ENCODE peak calls at places on chromosomes 12 and 14, in six cellular contexts. B is CD4-positive, CD25-positive, alpha-beta regulatory T cell; N is left lung; G is Karpas-422; C is body of pancreas; E is tibial nerve. W is an unnamed sample. For H3K4me1, the result is how much of the 10 kb centered on the place peaks cover.

GRCh38 chr12:104792570-104792969 is 165.5 kb downstream of the SLC41A2 start:
- DNase-seq in B (no peak), N (no peak), G (no peak), C (no peak), E (peak), W (no peak)

GRCh38 chr12:62530596-62530995 is 64.0 kb downstream of the MON2 start:
- DNase-seq in B (no peak), N (no peak), G (no peak), C (no peak), E (no peak), W (no peak)

GRCh38 chr12:41407240-41407799 is 219.2 kb downstream of the PDZRN4 start:
- DNase-seq in B (no peak), N (no peak), G (no peak), C (no peak), E (no peak), W (no peak)

GRCh38 chr12:113391650-113392340 is 11.9 kb downstream of the SDS start:
- DNase-seq in B (no peak), N (no peak), G (no peak), C (no peak), E (no peak), W (no peak)

GRCh38 chr12:10779103-10779502 is 23.3 kb downstream of the TAS2R7 start:
- DNase-seq in B (no peak), N (no peak), G (no peak), C (no peak), E (no peak), W (no peak)

GRCh38 chr12:75724913-75725312 is 213.5 kb upstream of the KRR1 start:
- DNase-seq in B (no peak), N (no peak), G (no peak), C (no peak), E (peak), W (no peak)

GRCh38 chr12:108955225-108955835 is 65.5 kb downstream of the SVOP start:
- DNase-seq in B (no peak), N (no peak), G (no peak), C (peak), E (no peak), W (no peak)

GRCh38 chr12:55995366-55995765 is 1.7 kb upstream of the SUOX start:
- DNase-seq in B (no peak), N (no peak), G (no peak), C (no peak), E (no peak), W (no peak)

GRCh38 chr12:64600164-64600561 is 10.1 kb upstream of the RASSF3 start:
- DNase-seq in B (no peak), N (no peak), G (no peak), C (no peak), E (no peak), W (no peak)

GRCh38 chr14:73712540-73713141 is 1.5 kb downstream of the PNMA1 start:
- DNase-seq in B (no peak), N (no peak), G (no peak), C (no peak), E (no peak), W (no peak)

GRCh38 chr12:117513353-117513752 is 151.9 kb upstream of the NOS1 start:
- DNase-seq in B (no peak), N (no peak), G (no peak), C (no peak), E (no peak), W (no peak)

GRCh38 chr12:2891240-2892053 is 756 bp downstream of the TULP3 start:
- DNase-seq in B (no peak), N (peak), G (peak), C (peak), E (peak), W (no peak)

GRCh38 chr12:90695415-90695814 is 259.6 kb downstream of the CCER1 start:
- DNase-seq in B (no peak), N (no peak), G (no peak), C (no peak), E (no peak), W (no peak)

GRCh38 chr12:1611775-1612174 is 17.3 kb upstream of the WNT5B start:
- DNase-seq in B (no peak), N (no peak), G (no peak), C (no peak), E (no peak), W (no peak)

GRCh38 chr12:126033746-126034145 is 968.5 kb downstream of the AACS start:
- DNase-seq in B (no peak), N (no peak), G (no peak), C (no peak), E (no peak), W (no peak)

GRCh38 chr12:130714591-130715149 is 1.4 kb downstream of the RIMBP2 start:
- DNase-seq in B (no peak), N (no peak), G (no peak), C (no peak), E (no peak), W (no peak)

GRCh38 chr12:131097247-131098177 is 143.8 kb downstream of the ADGRD1 start:
- DNase-seq in B (no peak), N (peak), G (no peak), C (no peak), E (no peak), W (no peak)

GRCh38 chr14:32620303-32620702 is 291.2 kb downstream of the AKAP6 start:
- DNase-seq in B (no peak), N (no peak), G (no peak), C (no peak), E (no peak), W (no peak)

GRCh38 chr14:52950898-52951729 is at the start of gene FERMT2:
- DNase-seq in B (peak), N (peak), G (no peak), C (peak), E (peak), W (peak)

GRCh38 chr12:116434155-116435065 is 124.8 kb upstream of the MAP1LC3B2 start:
- DNase-seq in B (no peak), N (peak), G (no peak), C (peak), E (peak), W (no peak)

GRCh38 chr14:59140441-59140840 is 48.0 kb upstream of the DAAM1 start:
- DNase-seq in B (no peak), N (no peak), G (no peak), C (no peak), E (no peak), W (no peak)

GRCh38 chr14:20429801-20430669 is 5.9 kb downstream of the KLHL33 start:
- DNase-seq in B (no peak), N (no peak), G (no peak), C (peak), E (no peak), W (no peak)

GRCh38 chr12:9868271-9868815 is 811 bp downstream of the CLEC2B start:
- DNase-seq in B (no peak), N (no peak), G (no peak), C (no peak), E (no peak), W (no peak)

GRCh38 chr14:74955229-74955999 is at the start of gene PGF:
- DNase-seq in B (peak), N (peak), G (no peak), C (peak), E (peak), W (no peak)

GRCh38 chr14:95507174-95507573 is 9.3 kb downstream of the SYNE3 start:
- DNase-seq in B (no peak), N (peak), G (no peak), C (no peak), E (peak), W (no peak)

GRCh38 chr12:17076335-17076734 is 470.4 kb upstream of the LMO3 start:
- DNase-seq in B (no peak), N (no peak), G (no peak), C (no peak), E (no peak), W (no peak)

GRCh38 chr14:39467889-39468524 is 35.8 kb upstream of the FBXO33 start:
- DNase-seq in B (no peak), N (no peak), G (peak), C (no peak), E (no peak), W (peak)

GRCh38 chr12:5973461-5974115 is 28.5 kb upstream of the ANO2 start:
- DNase-seq in B (no peak), N (no peak), G (no peak), C (no peak), E (no peak), W (no peak)

GRCh38 chr12:25764409-25764808 is 194.1 kb upstream of the RASSF8 start:
- DNase-seq in B (no peak), N (no peak), G (no peak), C (no peak), E (no peak), W (no peak)

GRCh38 chr14:55913324-55914035 is 204.7 kb upstream of the PELI2 start:
- DNase-seq in B (no peak), N (no peak), G (no peak), C (no peak), E (peak), W (no peak)

GRCh38 chr12:107783406-107784376 is 9.2 kb downstream of the ASCL4 start:
- DNase-seq in B (no peak), N (no peak), G (no peak), C (no peak), E (no peak), W (no peak)

GRCh38 chr14:39071096-39071495 is 31.9 kb downstream of the SEC23A start:
- DNase-seq in B (no peak), N (no peak), G (no peak), C (no peak), E (no peak), W (no peak)

GRCh38 chr12:99522456-99522855 is 125.1 kb upstream of the GARIN6 start:
- DNase-seq in B (no peak), N (no peak), G (no peak), C (no peak), E (no peak), W (no peak)

DNA sequence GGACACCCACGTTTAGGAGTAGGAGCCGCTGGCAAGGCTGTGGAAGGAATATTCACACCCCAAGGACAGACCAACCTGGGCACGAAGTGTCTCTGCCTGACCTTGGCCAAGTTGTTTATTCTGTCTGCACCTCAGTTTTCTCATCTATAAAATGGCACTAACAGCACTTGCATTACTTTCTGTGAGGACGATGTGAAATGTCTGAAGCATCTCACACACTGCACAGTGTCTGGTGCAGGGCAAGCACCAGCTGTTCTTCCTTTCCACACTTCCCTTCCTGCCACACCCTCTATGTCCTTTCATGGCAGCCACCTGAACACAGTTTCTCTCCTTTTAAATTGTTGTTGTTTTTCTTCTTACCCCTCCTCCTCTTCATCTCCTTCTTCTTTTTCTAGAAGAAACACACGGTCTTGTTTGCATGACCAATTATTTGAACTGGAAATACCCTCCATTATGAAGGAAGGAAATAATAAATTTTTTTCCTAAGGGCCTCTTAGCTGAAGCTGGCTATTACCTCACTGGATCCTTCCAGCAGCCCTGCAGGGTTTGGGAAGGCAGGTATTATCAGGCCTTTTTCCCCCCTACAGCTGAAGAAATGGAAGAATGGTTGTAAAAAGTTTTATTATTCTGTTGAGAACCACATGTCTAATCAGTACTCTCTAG is 42.9 kb upstream of the ATP23 start:
- DNase-seq in B (no peak), N (no peak), G (no peak), C (no peak), E (no peak), W (no peak)
- H3K4me1 ChIP-seq in B (under half), N (half or more), G (under half), C (half or more), E (half or more), W (under half)

DNA sequence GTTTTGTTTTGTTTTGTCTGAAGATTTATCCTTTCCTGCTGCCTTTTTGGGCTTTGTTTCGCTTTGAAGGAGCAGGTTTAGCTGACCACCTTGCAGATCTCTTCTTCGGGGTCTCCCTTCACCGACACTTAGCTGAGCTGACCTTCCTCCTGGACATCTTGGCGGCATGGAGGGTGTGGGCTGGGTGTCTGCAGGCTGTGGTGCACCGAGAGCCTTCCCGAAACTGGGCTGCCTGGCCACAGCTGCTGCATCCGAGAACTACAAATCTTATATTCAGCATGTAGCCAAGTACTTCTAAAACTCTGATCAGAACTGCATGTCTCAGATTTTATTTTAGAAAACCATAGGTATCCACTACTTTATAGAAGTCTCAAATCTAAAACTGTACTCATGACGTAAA is 84.9 kb downstream of the PPFIBP1 start:
- DNase-seq in B (no peak), N (no peak), G (no peak), C (no peak), E (no peak), W (no peak)
- H3K27ac ChIP-seq in B (no peak), N (peak), G (no peak), C (no peak), E (no peak), W (no peak)

GRCh38 chr14:100719976-100720520 is 6.6 kb upstream of the DLK1 start:
- DNase-seq in B (no peak), N (peak), G (no peak), C (no peak), E (no peak), W (no peak)
- H3K4me1 ChIP-seq in B (under half), N (under half), G (under half), C (under half), E (under half), W (under half)

GRCh38 chr12:68483592-68484373 is 126.9 kb upstream of the RAP1B start:
- DNase-seq in B (no peak), N (no peak), G (no peak), C (no peak), E (no peak), W (no peak)

GRCh38 chr12:68482014-68482413 is 128.7 kb upstream of the RAP1B start:
- DNase-seq in B (no peak), N (no peak), G (no peak), C (no peak), E (no peak), W (no peak)

GRCh38 chr12:68481181-68481941 is 129.3 kb upstream of the RAP1B start:
- DNase-seq in B (no peak), N (no peak), G (no peak), C (no peak), E (no peak), W (no peak)

GRCh38 chr12:68480526-68480925 is 130.2 kb upstream of the RAP1B start:
- DNase-seq in B (no peak), N (no peak), G (no peak), C (no peak), E (no peak), W (no peak)

DNA sequence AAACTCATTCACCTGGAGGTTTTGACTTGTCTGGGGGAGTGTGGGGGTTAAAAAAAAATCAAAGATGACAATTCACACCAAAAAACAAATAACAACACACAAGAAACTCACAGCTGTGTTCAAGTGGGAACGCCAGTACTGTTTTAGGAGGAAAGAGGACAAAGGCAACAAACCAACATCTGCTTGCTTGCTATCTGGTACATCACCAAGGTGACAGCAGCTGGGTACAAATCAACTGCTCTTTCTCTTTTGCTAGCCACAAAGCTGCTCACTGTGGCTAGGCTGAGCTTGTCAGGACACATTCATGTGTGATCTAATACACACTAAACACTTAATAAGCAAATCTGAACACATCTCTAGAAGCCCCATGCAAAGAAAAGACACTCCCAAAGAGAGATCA is 128.0 kb upstream of the RAP1B start:
- DNase-seq in B (no peak), N (no peak), G (no peak), C (no peak), E (no peak), W (no peak)
- H3K27ac ChIP-seq in B (no peak), N (no peak), G (no peak), C (no peak), E (no peak), W (no peak)

DNA sequence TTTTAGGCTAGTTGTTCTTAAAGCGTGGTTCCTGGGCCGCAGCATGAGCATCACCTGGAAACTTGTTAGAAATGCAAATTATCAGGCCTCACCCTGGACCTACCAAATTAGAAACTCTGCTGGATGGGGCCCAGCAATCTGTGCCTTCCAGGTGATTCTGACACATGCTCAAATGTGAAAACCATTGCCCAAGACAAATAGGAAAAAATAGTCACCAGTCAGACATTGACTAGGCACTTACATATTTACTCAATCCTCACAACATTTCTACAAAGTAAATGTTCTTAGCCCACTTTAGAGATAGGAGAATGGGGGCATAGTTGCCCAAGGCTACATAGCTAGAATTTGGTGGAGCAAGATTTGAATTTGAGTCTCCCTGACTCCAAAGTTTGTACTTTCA is 3.3 kb downstream of the CELA1 start:
- DNase-seq in B (no peak), N (no peak), G (peak), C (no peak), E (no peak), W (no peak)
- H3K4me1 ChIP-seq in B (under half), N (under half), G (under half), C (under half), E (under half), W (under half)

GRCh38 chr14:60544659-60545058 is 35.7 kb downstream of the SIX6 start:
- DNase-seq in B (no peak), N (no peak), G (peak), C (no peak), E (no peak), W (no peak)
- H3K27ac ChIP-seq in B (no peak), N (no peak), G (no peak), C (no peak), E (no peak), W (no peak)

GRCh38 chr12:123071401-123072304 is 79.2 kb downstream of the PITPNM2 start:
- DNase-seq in B (no peak), N (no peak), G (no peak), C (no peak), E (peak), W (no peak)

GRCh38 chr12:123075591-123076171 is 75.2 kb downstream of the PITPNM2 start:
- DNase-seq in B (peak), N (peak), G (no peak), C (no peak), E (peak), W (no peak)

GRCh38 chr12:123076604-123077297 is 74.1 kb downstream of the PITPNM2 start:
- DNase-seq in B (peak), N (peak), G (no peak), C (no peak), E (no peak), W (no peak)

GRCh38 chr12:123075092-123075491 is 75.8 kb downstream of the PITPNM2 start:
- DNase-seq in B (no peak), N (peak), G (no peak), C (no peak), E (peak), W (no peak)

GRCh38 chr12:123073962-123074801 is 76.7 kb downstream of the PITPNM2 start:
- DNase-seq in B (no peak), N (peak), G (no peak), C (no peak), E (no peak), W (no peak)
- H3K4me1 ChIP-seq in B (half or more), N (under half), G (under half), C (under half), E (under half), W (under half)

DNA sequence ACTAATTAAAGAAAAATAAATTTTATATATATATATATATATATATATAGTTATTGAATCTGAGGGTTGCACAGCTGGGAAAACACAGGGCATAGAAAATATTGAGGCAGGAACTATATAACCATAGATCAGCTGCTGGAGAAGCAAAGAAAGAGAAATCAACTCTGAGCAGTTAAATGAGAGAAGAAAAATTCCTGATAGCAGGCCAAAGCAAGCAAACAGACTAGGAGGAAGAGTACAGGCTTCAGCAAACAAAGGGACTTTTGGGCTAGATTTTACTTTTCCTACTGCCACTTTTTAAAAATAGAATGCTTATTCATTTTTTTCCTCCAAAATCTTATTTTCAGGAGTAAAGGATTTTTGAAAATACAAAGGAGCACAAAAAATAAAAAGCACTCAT is 216.0 kb upstream of the PRKD1 start:
- DNase-seq in B (no peak), N (no peak), G (no peak), C (no peak), E (no peak), W (no peak)
- H3K27ac ChIP-seq in B (no peak), N (no peak), G (no peak), C (no peak), E (no peak), W (no peak)

GRCh38 chr14:103133213-103134140 is 10.2 kb downstream of the TNFAIP2 start:
- DNase-seq in B (no peak), N (peak), G (no peak), C (no peak), E (no peak), W (no peak)
- H3K4me1 ChIP-seq in B (under half), N (under half), G (under half), C (under half), E (under half), W (under half)

GRCh38 chr14:64210211-64210610 is 84.0 kb downstream of the ESR2 start:
- DNase-seq in B (no peak), N (no peak), G (no peak), C (no peak), E (no peak), W (no peak)

GRCh38 chr14:64212666-64213065 is 81.5 kb downstream of the ESR2 start:
- DNase-seq in B (no peak), N (no peak), G (no peak), C (no peak), E (no peak), W (no peak)

GRCh38 chr14:64209428-64210165 is 84.6 kb downstream of the ESR2 start:
- DNase-seq in B (no peak), N (no peak), G (no peak), C (no peak), E (no peak), W (no peak)

GRCh38 chr14:64208261-64208660 is 85.9 kb downstream of the ESR2 start:
- DNase-seq in B (no peak), N (no peak), G (no peak), C (no peak), E (no peak), W (no peak)

GRCh38 chr14:64208981-64209380 is 85.2 kb downstream of the ESR2 start:
- DNase-seq in B (no peak), N (no peak), G (no peak), C (no peak), E (no peak), W (no peak)
- H3K27ac ChIP-seq in B (no peak), N (peak), G (peak), C (no peak), E (no peak), W (no peak)

W was measured in iPS DF 6.9.